ENCODE peak calls at places on chromosomes 11 and 22, in eight cellular contexts. One of them, this sample, is unnamed.

GRCh38 chr22:37409031-37409430 is 18.2 kb downstream of the ELFN2 start:
- DNase-seq in PC-9: no peak
- DNase-seq in lower lobe of right lung: no peak
- DNase-seq in IMR-90: no peak
- DNase-seq in mammary epithelial cell: no peak
- DNase-seq in keratinocyte: no peak
- DNase-seq in K562: no peak
- DNase-seq in WTC11: no peak
- DNase-seq in this sample: no peak

GRCh38 chr11:126109941-126110731 is 47.5 kb upstream of the CDON start:
- DNase-seq in mammary epithelial cell: no peak
- DNase-seq in WTC11: no peak
- DNase-seq in IMR-90: peak; percentile 63
- DNase-seq in PC-9: peak; percentile 60
- DNase-seq in keratinocyte: no peak
- DNase-seq in K562: no peak
- DNase-seq in lower lobe of right lung: no peak
- DNase-seq in this sample: no peak

GRCh38 chr22:36155702-36156101 is 4.9 kb downstream of the APOL3 start:
- DNase-seq in mammary epithelial cell: no peak
- DNase-seq in K562: peak; percentile 48
- DNase-seq in lower lobe of right lung: no peak
- DNase-seq in WTC11: no peak
- DNase-seq in IMR-90: no peak
- DNase-seq in PC-9: no peak
- DNase-seq in keratinocyte: no peak
- DNase-seq in this sample: no peak

GRCh38 chr11:46144741-46145140 is 23.5 kb upstream of the PHF21A start:
- DNase-seq in K562: no peak
- DNase-seq in PC-9: no peak
- DNase-seq in WTC11: no peak
- DNase-seq in lower lobe of right lung: no peak
- DNase-seq in keratinocyte: no peak
- DNase-seq in IMR-90: no peak
- DNase-seq in mammary epithelial cell: no peak
- DNase-seq in this sample: no peak

GRCh38 chr11:34181856-34182405 is 76.5 kb downstream of the NAT10 start:
- DNase-seq in WTC11: no peak
- DNase-seq in keratinocyte: no peak
- DNase-seq in lower lobe of right lung: peak; percentile 4
- DNase-seq in PC-9: no peak
- DNase-seq in K562: no peak
- DNase-seq in mammary epithelial cell: no peak
- DNase-seq in IMR-90: no peak
- DNase-seq in this sample: no peak

GRCh38 chr11:131671764-131672163 is 301.3 kb downstream of the NTM start:
- DNase-seq in K562: no peak
- DNase-seq in IMR-90: no peak
- DNase-seq in mammary epithelial cell: no peak
- DNase-seq in PC-9: no peak
- DNase-seq in keratinocyte: no peak
- DNase-seq in lower lobe of right lung: no peak
- DNase-seq in WTC11: peak; percentile 75
- DNase-seq in this sample: peak; percentile 60

GRCh38 chr11:62680825-62681240 is 2.0 kb upstream of the UBXN1 start:
- DNase-seq in mammary epithelial cell: peak; percentile 57
- DNase-seq in IMR-90: peak; percentile 87
- DNase-seq in PC-9: peak; percentile 71
- DNase-seq in keratinocyte: no peak
- DNase-seq in WTC11: no peak
- DNase-seq in K562: peak; percentile 81
- DNase-seq in lower lobe of right lung: no peak
- DNase-seq in this sample: peak; percentile 37

GRCh38 chr11:66368484-66368883 is 3.1 kb downstream of the SLC29A2 start:
- DNase-seq in WTC11: no peak
- DNase-seq in PC-9: no peak
- DNase-seq in lower lobe of right lung: no peak
- DNase-seq in K562: no peak
- DNase-seq in IMR-90: no peak
- DNase-seq in mammary epithelial cell: no peak
- DNase-seq in keratinocyte: no peak
- DNase-seq in this sample: no peak

GRCh38 chr22:50713008-50713385 is 25.0 kb upstream of the ACR start:
- DNase-seq in mammary epithelial cell: no peak
- DNase-seq in keratinocyte: no peak
- DNase-seq in WTC11: no peak
- DNase-seq in PC-9: no peak
- DNase-seq in IMR-90: no peak
- DNase-seq in K562: no peak
- DNase-seq in lower lobe of right lung: peak; percentile 14
- DNase-seq in this sample: no peak

GRCh38 chr11:34850339-34850738 is 65.8 kb downstream of the APIP start:
- DNase-seq in K562: peak; percentile 31
- DNase-seq in lower lobe of right lung: no peak
- DNase-seq in IMR-90: no peak
- DNase-seq in WTC11: no peak
- DNase-seq in mammary epithelial cell: peak; percentile 33
- DNase-seq in keratinocyte: no peak
- DNase-seq in PC-9: peak; percentile 76
- DNase-seq in this sample: no peak

GRCh38 chr22:50526849-50527801 is 1.7 kb upstream of the SCO2 start:
- DNase-seq in keratinocyte: no peak
- DNase-seq in lower lobe of right lung: peak; percentile 85
- DNase-seq in PC-9: peak; percentile 75
- DNase-seq in mammary epithelial cell: no peak
- DNase-seq in K562: peak; percentile 81
- DNase-seq in WTC11: peak; percentile 71
- DNase-seq in IMR-90: no peak
- DNase-seq in this sample: no peak

GRCh38 chr11:73164803-73165542 is 22.9 kb upstream of the FCHSD2 start:
- DNase-seq in mammary epithelial cell: no peak
- DNase-seq in keratinocyte: no peak
- DNase-seq in WTC11: no peak
- DNase-seq in K562: peak; percentile 31
- DNase-seq in PC-9: no peak
- DNase-seq in IMR-90: no peak
- DNase-seq in lower lobe of right lung: no peak
- DNase-seq in this sample: no peak

GRCh38 chr11:75264971-75265370 is 24.4 kb downstream of the TPBGL start:
- DNase-seq in PC-9: no peak
- DNase-seq in mammary epithelial cell: no peak
- DNase-seq in K562: no peak
- DNase-seq in keratinocyte: no peak
- DNase-seq in WTC11: no peak
- DNase-seq in lower lobe of right lung: peak; percentile 38
- DNase-seq in IMR-90: no peak
- DNase-seq in this sample: no peak

GRCh38 chr11:18013790-18014507 is 1.1 kb upstream of the SERGEF start:
- DNase-seq in IMR-90: no peak
- DNase-seq in K562: peak; percentile 14
- DNase-seq in keratinocyte: no peak
- DNase-seq in PC-9: no peak
- DNase-seq in WTC11: peak; percentile 12
- DNase-seq in mammary epithelial cell: no peak
- DNase-seq in lower lobe of right lung: no peak
- DNase-seq in this sample: no peak

GRCh38 chr11:57269580-57270021 is 32.6 kb upstream of the APLNR start:
- DNase-seq in lower lobe of right lung: no peak
- DNase-seq in IMR-90: no peak
- DNase-seq in mammary epithelial cell: no peak
- DNase-seq in keratinocyte: no peak
- DNase-seq in K562: no peak
- DNase-seq in WTC11: no peak
- DNase-seq in PC-9: no peak
- DNase-seq in this sample: no peak

GRCh38 chr11:70758206-70758605 is 359.9 kb downstream of the CTTN start:
- DNase-seq in WTC11: no peak
- DNase-seq in K562: no peak
- DNase-seq in keratinocyte: no peak
- DNase-seq in IMR-90: no peak
- DNase-seq in PC-9: no peak
- DNase-seq in mammary epithelial cell: no peak
- DNase-seq in lower lobe of right lung: no peak
- DNase-seq in this sample: no peak

GRCh38 chr11:11582261-11582701 is 39.5 kb downstream of the GALNT18 start:
- DNase-seq in mammary epithelial cell: no peak
- DNase-seq in IMR-90: no peak
- DNase-seq in K562: no peak
- DNase-seq in lower lobe of right lung: no peak
- DNase-seq in WTC11: no peak
- DNase-seq in keratinocyte: no peak
- DNase-seq in PC-9: no peak
- DNase-seq in this sample: no peak
- TF ChIP-seq CTCF in mammary epithelial cell: no peak
- TF ChIP-seq CTCF in IMR-90: no peak
- TF ChIP-seq CTCF in K562: no peak
- TF ChIP-seq CTCF in lower lobe of right lung: no peak
- TF ChIP-seq CTCF in WTC11: no peak
- TF ChIP-seq CTCF in keratinocyte: no peak
- TF ChIP-seq CTCF in PC-9: no peak
- TF ChIP-seq CTCF in this sample: no peak

DNA sequence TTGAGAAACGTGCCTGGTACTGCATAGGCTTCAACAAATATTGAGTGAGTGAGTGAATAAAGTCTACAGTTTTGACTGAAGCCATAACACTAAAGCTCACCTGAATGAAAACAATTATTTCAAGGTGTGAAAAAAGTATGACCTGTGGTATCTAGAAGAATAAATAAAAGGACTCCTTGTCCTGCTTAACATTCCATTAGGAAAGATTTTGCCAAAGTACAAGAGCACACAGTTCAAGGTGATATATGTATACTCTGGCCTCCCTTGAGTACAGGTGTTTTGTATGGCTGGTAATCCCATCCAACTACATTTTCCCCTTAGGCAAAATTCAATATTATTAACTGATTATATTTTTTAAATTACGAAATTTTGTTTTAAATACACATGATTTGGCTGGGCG is 1.8 kb upstream of the CREBZF start:
- DNase-seq in PC-9: peak; percentile 27
- DNase-seq in IMR-90: no peak
- DNase-seq in WTC11: no peak
- DNase-seq in mammary epithelial cell: no peak
- DNase-seq in K562: no peak
- DNase-seq in lower lobe of right lung: no peak
- DNase-seq in keratinocyte: no peak
- DNase-seq in this sample: no peak
- TF ChIP-seq CTCF in PC-9: no peak
- TF ChIP-seq CTCF in IMR-90: no peak
- TF ChIP-seq CTCF in WTC11: no peak
- TF ChIP-seq CTCF in mammary epithelial cell: no peak
- TF ChIP-seq CTCF in K562: no peak
- TF ChIP-seq CTCF in lower lobe of right lung: no peak
- TF ChIP-seq CTCF in keratinocyte: no peak
- TF ChIP-seq CTCF in this sample: no peak

GRCh38 chr11:3051435-3052108 is 5.7 kb downstream of the CARS1 start:
- DNase-seq in K562: peak; percentile 65
- DNase-seq in WTC11: no peak
- DNase-seq in PC-9: no peak
- DNase-seq in lower lobe of right lung: no peak
- DNase-seq in IMR-90: no peak
- DNase-seq in mammary epithelial cell: no peak
- DNase-seq in keratinocyte: no peak
- DNase-seq in this sample: no peak
- TF ChIP-seq CTCF in K562: peak; percentile 38
- TF ChIP-seq CTCF in WTC11: no peak
- TF ChIP-seq CTCF in PC-9: no peak
- TF ChIP-seq CTCF in lower lobe of right lung: no peak
- TF ChIP-seq CTCF in IMR-90: peak; percentile 43
- TF ChIP-seq CTCF in mammary epithelial cell: no peak
- TF ChIP-seq CTCF in keratinocyte: no peak
- TF ChIP-seq CTCF in this sample: no peak

GRCh38 chr11:114395776-114396175 is 4.5 kb downstream of the C11orf71 start:
- DNase-seq in PC-9: no peak
- DNase-seq in mammary epithelial cell: peak; percentile 25
- DNase-seq in keratinocyte: no peak
- DNase-seq in lower lobe of right lung: no peak
- DNase-seq in K562: peak; percentile 41
- DNase-seq in WTC11: peak; percentile 26
- DNase-seq in IMR-90: no peak
- DNase-seq in this sample: peak; percentile 7
- TF ChIP-seq CTCF in PC-9: no peak
- TF ChIP-seq CTCF in mammary epithelial cell: peak; percentile 63
- TF ChIP-seq CTCF in keratinocyte: peak; percentile 63
- TF ChIP-seq CTCF in lower lobe of right lung: no peak
- TF ChIP-seq CTCF in K562: peak; percentile 33
- TF ChIP-seq CTCF in WTC11: no peak
- TF ChIP-seq CTCF in IMR-90: peak; percentile 34
- TF ChIP-seq CTCF in this sample: no peak

DNA sequence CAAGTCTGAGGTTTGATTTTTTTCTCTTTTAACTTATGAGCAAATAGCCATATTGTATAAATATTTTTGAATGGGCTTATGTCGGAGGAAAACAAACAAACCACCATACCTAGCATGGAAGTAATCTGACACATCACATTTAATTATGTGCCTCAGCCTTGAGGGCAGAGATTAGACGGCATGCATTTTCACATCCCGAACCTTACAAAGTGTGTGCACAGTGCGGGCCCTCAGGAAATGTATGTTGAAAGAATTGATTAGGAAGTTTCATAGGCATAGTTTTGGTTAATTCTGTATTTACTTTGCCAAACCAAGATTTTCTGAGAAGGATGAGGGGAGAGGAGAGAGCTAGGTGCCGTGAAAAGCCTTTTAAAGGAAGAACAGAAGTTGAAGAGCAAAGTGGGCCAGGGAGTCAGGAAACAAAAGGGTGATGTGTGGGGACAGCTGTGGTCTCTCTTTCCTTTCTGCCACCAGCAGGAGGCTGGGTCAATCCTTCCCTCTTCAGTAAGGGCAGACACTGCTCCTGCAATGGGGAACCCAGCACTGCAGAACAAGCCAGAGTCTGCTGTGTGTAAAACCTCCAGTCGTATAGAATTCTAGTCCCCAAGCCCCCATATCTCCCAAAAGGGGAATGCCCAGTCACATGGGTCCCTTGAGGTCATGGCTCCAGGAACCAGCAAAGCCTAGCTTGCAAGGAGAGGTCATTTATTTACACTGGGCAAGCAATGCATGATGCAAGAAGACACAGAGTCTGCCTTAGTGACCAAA is 71.2 kb upstream of the OLFML1 start:
- DNase-seq in PC-9: peak; percentile 69
- DNase-seq in mammary epithelial cell: no peak
- DNase-seq in WTC11: no peak
- DNase-seq in K562: no peak
- DNase-seq in lower lobe of right lung: no peak
- DNase-seq in keratinocyte: no peak
- DNase-seq in IMR-90: no peak
- DNase-seq in this sample: no peak
- TF ChIP-seq CTCF in PC-9: no peak
- TF ChIP-seq CTCF in mammary epithelial cell: no peak
- TF ChIP-seq CTCF in WTC11: no peak
- TF ChIP-seq CTCF in K562: no peak
- TF ChIP-seq CTCF in lower lobe of right lung: no peak
- TF ChIP-seq CTCF in keratinocyte: no peak
- TF ChIP-seq CTCF in IMR-90: no peak
- TF ChIP-seq CTCF in this sample: no peak

DNA sequence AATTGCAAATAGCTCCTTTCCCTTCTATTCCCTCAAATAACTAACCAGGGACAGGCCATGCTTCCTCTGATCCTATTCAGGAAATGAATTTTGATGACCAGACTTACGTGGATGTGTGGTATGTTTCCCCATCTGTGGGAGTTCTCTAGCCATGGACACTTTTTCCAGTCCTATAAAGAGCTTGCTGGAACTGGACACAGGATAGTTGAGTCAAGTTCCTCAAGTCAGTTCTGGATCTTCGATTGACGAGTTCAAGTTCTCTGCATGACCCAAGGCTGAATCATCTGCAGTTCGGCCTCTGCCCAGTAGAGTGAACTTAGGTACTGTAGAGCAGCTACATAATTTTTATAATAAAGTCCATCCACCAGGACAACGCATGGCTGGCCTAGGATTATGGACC is 52.7 kb upstream of the CCND1 start:
- DNase-seq in PC-9: no peak
- DNase-seq in mammary epithelial cell: peak; percentile 83
- DNase-seq in WTC11: no peak
- DNase-seq in K562: peak; percentile 13
- DNase-seq in lower lobe of right lung: no peak
- DNase-seq in IMR-90: peak; percentile 87
- DNase-seq in keratinocyte: peak; percentile 41
- DNase-seq in this sample: no peak
- TF ChIP-seq CTCF in PC-9: no peak
- TF ChIP-seq CTCF in mammary epithelial cell: peak; percentile 51
- TF ChIP-seq CTCF in WTC11: no peak
- TF ChIP-seq CTCF in K562: peak; percentile 23
- TF ChIP-seq CTCF in lower lobe of right lung: no peak
- TF ChIP-seq CTCF in IMR-90: peak; percentile 38
- TF ChIP-seq CTCF in keratinocyte: peak; percentile 23
- TF ChIP-seq CTCF in this sample: no peak

This sample was measured in endothelial cell.